ENCODE peak calls at places on chromosomes 2 and 18, in six cellular contexts. Y is body of pancreas, R is AG09309, K is choroid plexus epithelial cell, E is GM13976, Z is progenitor cell of endocrine pancreas. I is an unnamed sample.

GRCh38 chr2:19802088-19802806 is 99.5 kb downstream of the TTC32 start:
- DNase-seq in Y (peak), R (no peak), K (peak), E (no peak), Z (no peak), I (no peak)

GRCh38 chr2:157196956-157197355 is 60.5 kb upstream of the GALNT5 start:
- DNase-seq in Y (no peak), R (no peak), K (no peak), E (no peak), Z (no peak), I (no peak)

GRCh38 chr18:22473366-22473765 is 55.7 kb upstream of the CTAGE1 start:
- DNase-seq in Y (no peak), R (no peak), K (no peak), E (no peak), Z (no peak), I (no peak)

GRCh38 chr2:217016829-217017228 is 157.0 kb upstream of the TNP1 start:
- DNase-seq in Y (no peak), R (no peak), K (no peak), E (no peak), Z (no peak), I (no peak)

GRCh38 chr2:105772362-105772761 is 27.6 kb downstream of the NCK2 start:
- DNase-seq in Y (no peak), R (no peak), K (no peak), E (no peak), Z (no peak), I (no peak)

GRCh38 chr2:240603846-240604245 is 17.3 kb downstream of the CAPN10 start:
- DNase-seq in Y (no peak), R (no peak), K (no peak), E (no peak), Z (no peak), I (no peak)

GRCh38 chr18:23134780-23135678 is at the start of gene CABLES1:
- DNase-seq in Y (peak), R (no peak), K (peak), E (peak), Z (peak), I (peak)

GRCh38 chr2:1678609-1679008 is 65.7 kb downstream of the PXDN start:
- DNase-seq in Y (no peak), R (no peak), K (no peak), E (no peak), Z (no peak), I (no peak)

GRCh38 chr2:95374916-95375471 is 27.5 kb upstream of the FAHD2A start:
- DNase-seq in Y (no peak), R (no peak), K (no peak), E (no peak), Z (no peak), I (no peak)

GRCh38 chr18:75491361-75491760 is 63.9 kb upstream of the SMIM21 start:
- DNase-seq in Y (no peak), R (no peak), K (no peak), E (no peak), Z (no peak), I (no peak)

GRCh38 chr2:69125816-69126215 is 112.8 kb downstream of the ANTXR1 start:
- DNase-seq in Y (no peak), R (no peak), K (no peak), E (no peak), Z (no peak), I (no peak)

GRCh38 chr2:38751847-38752410 is 768 bp upstream of the SRSF7 start:
- DNase-seq in Y (no peak), R (no peak), K (no peak), E (no peak), Z (no peak), I (no peak)

GRCh38 chr2:178860551-178860950 is 53.3 kb upstream of the TTN start:
- DNase-seq in Y (peak), R (no peak), K (peak), E (no peak), Z (no peak), I (no peak)
- TF ChIP-seq CTCF in Y (peak), R (no peak), K (peak), E (no peak), Z (no peak), I (no peak)

GRCh38 chr18:1806884-1807615 is 764.3 kb downstream of the METTL4 start:
- DNase-seq in Y (no peak), R (no peak), K (no peak), E (no peak), Z (no peak), I (no peak)
- TF ChIP-seq CTCF in Y (no peak), R (no peak), K (no peak), E (no peak), Z (peak), I (peak)

GRCh38 chr2:25014631-25015030 is 27.2 kb upstream of the EFR3B start:
- DNase-seq in Y (no peak), R (no peak), K (no peak), E (no peak), Z (no peak), I (no peak)

DNA sequence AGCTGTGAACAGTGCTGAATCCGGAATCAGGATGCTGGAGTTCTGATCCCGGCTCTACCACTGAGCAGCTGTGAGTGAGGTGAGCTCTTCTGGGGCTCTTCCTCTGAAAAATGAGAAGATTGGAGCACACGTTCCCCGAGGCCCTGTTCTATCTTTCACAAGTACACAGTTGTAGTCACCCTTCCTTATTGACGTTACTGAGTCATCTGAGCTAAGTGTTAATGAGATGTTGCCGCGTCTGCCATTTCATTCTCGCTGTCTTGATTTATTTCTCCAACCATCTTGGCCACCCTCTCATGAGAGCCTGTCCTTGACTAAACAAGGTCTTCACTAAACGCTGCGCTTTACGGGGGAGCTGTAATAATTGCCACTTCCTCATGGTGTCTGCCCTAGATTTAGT is 31.9 kb upstream of the EFR3B start:
- DNase-seq in Y (no peak), R (no peak), K (no peak), E (no peak), Z (no peak), I (no peak)
- TF ChIP-seq CTCF in Y (no peak), R (no peak), K (no peak), E (no peak), Z (no peak), I (no peak)

GRCh38 chr2:223759569-223760430 is 77.6 kb downstream of the AP1S3 start:
- DNase-seq in Y (peak), R (no peak), K (peak), E (no peak), Z (no peak), I (no peak)

GRCh38 chr2:223762853-223763252 is 74.5 kb downstream of the AP1S3 start:
- DNase-seq in Y (no peak), R (no peak), K (peak), E (no peak), Z (no peak), I (no peak)

GRCh38 chr2:223758131-223758840 is 79.1 kb downstream of the AP1S3 start:
- DNase-seq in Y (no peak), R (no peak), K (no peak), E (no peak), Z (no peak), I (no peak)

GRCh38 chr2:223764796-223765195 is 72.6 kb downstream of the AP1S3 start:
- DNase-seq in Y (no peak), R (no peak), K (no peak), E (no peak), Z (no peak), I (no peak)

GRCh38 chr2:223760838-223761502 is 76.4 kb downstream of the AP1S3 start:
- DNase-seq in Y (peak), R (peak), K (peak), E (no peak), Z (no peak), I (no peak)
- TF ChIP-seq CTCF in Y (no peak), R (no peak), K (peak), E (no peak), Z (no peak), I (no peak)

DNA sequence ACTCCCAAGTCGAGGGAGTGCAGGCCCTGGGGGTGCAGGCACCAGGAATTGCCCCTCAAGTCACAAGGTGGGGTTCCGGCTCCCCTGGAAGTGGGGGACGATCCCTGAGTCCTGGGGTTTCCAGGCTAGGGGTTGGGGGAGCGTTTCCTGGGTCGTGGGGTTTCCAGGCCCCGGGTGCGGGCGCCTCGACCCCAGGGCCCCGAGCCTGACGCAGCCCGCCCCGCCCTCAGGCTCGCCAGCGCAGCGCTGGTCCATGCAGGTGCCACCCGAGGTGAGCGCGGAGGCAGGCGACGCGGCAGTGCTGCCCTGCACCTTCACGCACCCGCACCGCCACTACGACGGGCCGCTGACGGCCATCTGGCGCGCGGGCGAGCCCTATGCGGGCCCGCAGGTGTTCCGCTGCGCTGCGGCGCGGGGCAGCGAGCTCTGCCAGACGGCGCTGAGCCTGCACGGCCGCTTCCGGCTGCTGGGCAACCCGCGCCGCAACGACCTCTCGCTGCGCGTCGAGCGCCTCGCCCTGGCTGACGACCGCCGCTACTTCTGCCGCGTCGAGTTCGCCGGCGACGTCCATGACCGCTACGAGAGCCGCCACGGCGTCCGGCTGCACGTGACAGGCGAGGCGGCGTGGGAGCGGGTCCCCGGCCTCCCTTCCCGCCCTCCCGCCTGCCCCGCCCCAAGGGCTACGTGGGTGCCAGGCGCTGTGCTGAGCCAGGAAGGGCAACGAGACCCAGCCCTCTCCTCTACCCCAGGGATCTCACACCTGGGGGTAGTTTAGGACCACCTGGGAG is 12.0 kb downstream of the SIGLEC15 start:
- DNase-seq in Y (peak), R (no peak), K (peak), E (peak), Z (peak), I (peak)
- TF ChIP-seq CTCF in Y (peak), R (peak), K (peak), E (peak), Z (peak), I (peak)

DNA sequence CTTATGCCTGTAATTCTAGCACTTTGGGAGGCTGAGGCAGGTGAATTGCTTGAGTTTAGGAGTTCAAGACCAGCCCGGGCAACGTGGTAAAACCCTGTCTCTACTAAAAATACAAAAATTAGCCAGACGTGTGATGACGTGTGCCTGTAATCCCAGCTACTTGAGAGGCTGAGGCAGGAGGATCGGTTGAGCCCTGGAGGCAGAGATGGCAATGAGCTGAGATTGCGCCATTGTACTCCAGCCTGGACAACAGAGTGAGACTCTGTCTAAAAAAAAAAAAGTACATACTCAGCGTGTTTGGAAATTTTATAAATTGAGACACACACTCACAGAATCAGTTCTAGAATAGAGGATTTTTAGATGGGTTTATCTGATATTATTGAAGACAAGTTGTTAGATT is 17.1 kb upstream of the GIGYF2 start:
- DNase-seq in Y (no peak), R (no peak), K (no peak), E (no peak), Z (no peak), I (no peak)
- TF ChIP-seq CTCF in Y (no peak), R (no peak), K (no peak), E (no peak), Z (no peak), I (no peak)

GRCh38 chr18:77139619-77140018 is 7.0 kb upstream of the MBP start:
- DNase-seq in Y (no peak), R (no peak), K (no peak), E (no peak), Z (no peak), I (no peak)

GRCh38 chr18:77140439-77141109 is 8.0 kb upstream of the MBP start:
- DNase-seq in Y (peak), R (no peak), K (no peak), E (no peak), Z (no peak), I (no peak)

GRCh38 chr18:77140030-77140429 is 7.4 kb upstream of the MBP start:
- DNase-seq in Y (no peak), R (no peak), K (no peak), E (no peak), Z (no peak), I (no peak)

GRCh38 chr18:77143196-77143595 is 10.6 kb upstream of the MBP start:
- DNase-seq in Y (no peak), R (no peak), K (no peak), E (no peak), Z (no peak), I (no peak)

GRCh38 chr18:77141401-77142118 is 9.0 kb upstream of the MBP start:
- DNase-seq in Y (no peak), R (no peak), K (no peak), E (no peak), Z (no peak), I (no peak)
- TF ChIP-seq CTCF in Y (peak), R (no peak), K (peak), E (no peak), Z (no peak), I (no peak)

I was measured in nephron progenitor cell.